ENCODE peak calls at places on chromosomes 4 and X, in seven cellular contexts. P is naive thymus-derived CD8-positive, alpha-beta T cell; D is A549; W is activated CD4-positive, alpha-beta T cell treated with anti-CD3 and anti-CD28 coated beads for 36 hours; U is activated naive CD8-positive, alpha-beta T cell treated with anti-CD3 and anti-CD28 coated beads, Interleukin-2, amount 50 U/mL, for 24 hours; N is effector memory CD8-positive, alpha-beta T cell; V is HCT116. Y is an unnamed sample.

GRCh38 chrX:19544693-19545305 is 29.5 kb upstream of the MAP3K15 start:
- ATAC-seq in P (no peak), V (peak; percentile 63), N (peak; percentile 74), U (peak; percentile 63), W (no peak), D (peak; percentile 93), Y (no peak)

GRCh38 chr4:118957683-118958082 is 69.0 kb downstream of the SYNPO2 start:
- ATAC-seq in D (no peak), P (no peak), V (no peak), U (no peak), W (no peak), N (no peak), Y (peak; percentile 22)

GRCh38 chrX:138710866-138711331 is 618 bp downstream of the FGF13 start:
- ATAC-seq in N (no peak), U (no peak), P (no peak), D (peak; percentile 71), W (no peak), V (no peak), Y (peak; percentile 15)

GRCh38 chrX:133171962-133172708 is 46.0 kb downstream of the TFDP3 start:
- ATAC-seq in P (no peak), N (no peak), D (peak; percentile 74), W (no peak), U (no peak), V (peak; percentile 90), Y (no peak)

GRCh38 chr4:54513231-54513630 is 144.5 kb upstream of the KIT start:
- ATAC-seq in N (no peak), P (no peak), V (no peak), D (no peak), W (no peak), U (no peak), Y (peak; percentile 80)

GRCh38 chr4:151991001-151991883 is 230.4 kb upstream of the GATB start:
- ATAC-seq in D (no peak), V (no peak), N (peak; percentile 32), P (peak; percentile 68), U (no peak), W (no peak), Y (peak; percentile 50)

GRCh38 chr4:152684587-152684986 is 4.8 kb upstream of the TMEM154 start:
- ATAC-seq in U (peak; percentile 45), D (no peak), P (no peak), N (no peak), W (no peak), V (no peak), Y (no peak)

GRCh38 chrX:33298622-33299021 is 87.3 kb upstream of the DMD start:
- ATAC-seq in P (no peak), V (no peak), D (no peak), U (no peak), N (no peak), W (no peak), Y (no peak)